ENCODE peak calls at places on chromosomes 16 and 17, in seven cellular contexts. W is neuronal stem cell, A is IMR-90, F is H9, T is H1, E is trophoblast cell, D is mesenchymal stem cell. O is an unnamed sample.

GRCh38 chr17:74859439-74860228 is at the start of gene GRIN2C:
- DNase-seq in W (no peak), A (no peak), F (no peak), T (no peak), E (no peak), D (no peak), O (no peak)

GRCh38 chr16:88561485-88562369 is 8.5 kb upstream of the ZC3H18 start:
- DNase-seq in W (peak), A (peak), F (peak), T (no peak), E (no peak), D (peak), O (peak)

GRCh38 chr17:75077072-75077489 is 10.7 kb upstream of the SLC16A5 start:
- DNase-seq in W (no peak), A (no peak), F (peak), T (no peak), E (no peak), D (no peak), O (no peak)

GRCh38 chr17:27396941-27397340 is 59.3 kb upstream of the KSR1 start:
- DNase-seq in W (no peak), A (peak), F (no peak), T (no peak), E (no peak), D (peak), O (no peak)

GRCh38 chr16:19595043-19595767 is 39.7 kb downstream of the VPS35L start:
- DNase-seq in W (no peak), A (peak), F (no peak), T (no peak), E (peak), D (peak), O (peak)

GRCh38 chr17:68035131-68035522 is 408 bp upstream of the KPNA2 start:
- DNase-seq in W (no peak), A (no peak), F (peak), T (no peak), E (no peak), D (no peak), O (no peak)

GRCh38 chr17:75048396-75048933 is 1.4 kb downstream of the KCTD2 start:
- DNase-seq in W (no peak), A (peak), F (no peak), T (no peak), E (no peak), D (peak), O (no peak)

GRCh38 chr17:49210158-49211029 is at the start of the genes ABI3 and GNGT2:
- DNase-seq in W (no peak), A (peak), F (peak), T (no peak), E (no peak), D (peak), O (peak)

GRCh38 chr16:929227-929669 is 41.5 kb downstream of the LMF1 start:
- DNase-seq in W (no peak), A (no peak), F (peak), T (no peak), E (no peak), D (no peak), O (no peak)

GRCh38 chr16:14117051-14117450 is 45.9 kb downstream of the MRTFB start:
- DNase-seq in W (no peak), A (no peak), F (no peak), T (no peak), E (no peak), D (no peak), O (no peak)

GRCh38 chr16:4404247-4404966 is 12.0 kb downstream of the CORO7 start:
- DNase-seq in W (no peak), A (no peak), F (peak), T (peak), E (peak), D (peak), O (peak)

GRCh38 chr16:58222532-58223316 is 24.8 kb upstream of the CSNK2A2 start:
- DNase-seq in W (no peak), A (peak), F (peak), T (no peak), E (peak), D (peak), O (peak)

GRCh38 chr17:4950757-4951204 is at the start of gene ENO3:
- DNase-seq in W (peak), A (no peak), F (peak), T (no peak), E (no peak), D (no peak), O (peak)

GRCh38 chr16:2842340-2843000 is 12.4 kb downstream of the ZG16B start:
- DNase-seq in W (no peak), A (no peak), F (peak), T (no peak), E (peak), D (no peak), O (peak)

GRCh38 chr17:75345514-75346167 is 56.4 kb upstream of the SLC25A19 start:
- DNase-seq in W (no peak), A (no peak), F (peak), T (no peak), E (no peak), D (no peak), O (peak)

GRCh38 chr16:71930013-71930563 is 34.8 kb downstream of the IST1 start:
- DNase-seq in W (no peak), A (peak), F (no peak), T (no peak), E (no peak), D (no peak), O (no peak)

GRCh38 chr17:35791681-35792350 is 3.6 kb downstream of the MMP28 start:
- DNase-seq in W (no peak), A (no peak), F (no peak), T (no peak), E (no peak), D (no peak), O (no peak)

GRCh38 chr17:74881073-74881472 is 8.3 kb upstream of the FDXR start:
- DNase-seq in W (no peak), A (no peak), F (no peak), T (no peak), E (no peak), D (no peak), O (no peak)

GRCh38 chr17:32516940-32517711 is 30.3 kb downstream of the CDK5R1 start:
- DNase-seq in W (no peak), A (no peak), F (no peak), T (no peak), E (no peak), D (no peak), O (peak)

GRCh38 chr17:77730376-77730775 is 228.1 kb upstream of the TNRC6C start:
- DNase-seq in W (no peak), A (no peak), F (no peak), T (no peak), E (no peak), D (no peak), O (no peak)
- H3K23ac ChIP-seq in W (no peak), A (no peak), F (no peak), T (no peak), E (no peak), D (no peak), O (no peak)

DNA sequence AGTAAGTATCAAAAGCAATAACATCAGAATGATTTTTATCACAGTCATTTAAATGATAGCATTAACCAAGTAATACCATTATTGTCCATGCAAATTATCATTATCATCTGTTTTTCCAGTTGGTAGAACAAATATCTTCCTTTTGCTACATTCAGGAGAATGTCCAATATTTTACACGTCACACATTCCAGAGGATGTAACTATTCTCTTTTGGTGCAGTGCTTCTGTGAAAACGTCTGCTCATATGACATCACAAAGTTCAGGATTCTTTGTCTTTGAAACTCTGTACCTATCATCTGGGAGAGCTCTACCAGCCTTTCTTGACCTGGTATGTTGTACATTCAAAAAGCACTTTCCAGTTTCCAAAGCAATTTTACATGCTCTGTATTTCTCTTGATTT is 40.2 kb upstream of the PITPNM3 start:
- DNase-seq in W (no peak), A (no peak), F (no peak), T (no peak), E (no peak), D (no peak), O (no peak)
- H3K23ac ChIP-seq in W (no peak), A (no peak), F (no peak), T (no peak), E (no peak), D (no peak), O (no peak)

DNA sequence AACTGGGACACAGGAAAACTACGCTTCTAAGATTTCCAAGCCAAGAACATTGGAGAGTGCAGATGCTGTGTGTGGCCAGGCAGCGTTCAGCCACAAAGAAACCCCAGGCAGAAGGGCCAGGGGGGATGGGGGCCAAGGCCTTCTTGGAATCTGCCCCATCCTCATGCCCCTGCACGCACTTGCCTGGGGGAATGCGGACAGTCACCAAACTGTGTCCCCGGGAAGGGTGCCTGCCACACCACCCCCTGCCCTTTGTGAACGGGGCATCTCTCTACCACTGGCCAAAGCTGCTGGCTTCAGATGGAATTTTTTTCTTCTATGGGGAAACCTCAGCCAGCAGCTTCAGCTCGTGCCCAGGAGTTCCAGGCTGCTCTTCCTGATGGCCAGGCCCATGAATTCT is 32.0 kb upstream of the DNAH17 start:
- DNase-seq in W (no peak), A (no peak), F (no peak), T (no peak), E (no peak), D (peak), O (no peak)
- H3K23ac ChIP-seq in W (no peak), A (no peak), F (no peak), T (no peak), E (no peak), D (no peak), O (no peak)

GRCh38 chr16:49009204-49009603 is 272.4 kb downstream of the CBLN1 start:
- DNase-seq in W (no peak), A (no peak), F (no peak), T (no peak), E (no peak), D (no peak), O (peak)

GRCh38 chr16:49010396-49010795 is 271.2 kb downstream of the CBLN1 start:
- DNase-seq in W (no peak), A (no peak), F (no peak), T (no peak), E (no peak), D (no peak), O (no peak)

GRCh38 chr16:49012961-49013726 is 268.5 kb downstream of the CBLN1 start:
- DNase-seq in W (no peak), A (no peak), F (no peak), T (no peak), E (no peak), D (no peak), O (no peak)

GRCh38 chr16:49011807-49012345 is 269.8 kb downstream of the CBLN1 start:
- DNase-seq in W (no peak), A (no peak), F (no peak), T (no peak), E (no peak), D (no peak), O (peak)

GRCh38 chr16:49010879-49011278 is 270.8 kb downstream of the CBLN1 start:
- DNase-seq in W (no peak), A (no peak), F (no peak), T (no peak), E (no peak), D (no peak), O (no peak)
- H3K23ac ChIP-seq in W (no peak), A (no peak), F (no peak), T (no peak), E (no peak), D (no peak), O (no peak)

GRCh38 chr17:82797061-82797460 is 42.8 kb downstream of the ZNF750 start:
- DNase-seq in W (no peak), A (no peak), F (no peak), T (no peak), E (no peak), D (no peak), O (no peak)
- H3K23ac ChIP-seq in W (no peak), A (no peak), F (no peak), T (no peak), E (no peak), D (no peak), O (no peak)

GRCh38 chr17:66248285-66248684 is 19.1 kb upstream of the APOH start:
- DNase-seq in W (no peak), A (no peak), F (no peak), T (no peak), E (no peak), D (no peak), O (no peak)
- H3K23ac ChIP-seq in W (no peak), A (no peak), F (no peak), T (no peak), E (no peak), D (no peak), O (no peak)

GRCh38 chr16:63442246-63442645 is 1406.0 kb upstream of the CDH8 start:
- DNase-seq in W (no peak), A (no peak), F (no peak), T (no peak), E (no peak), D (no peak), O (no peak)
- H3K23ac ChIP-seq in W (no peak), A (no peak), F (no peak), T (no peak), E (no peak), D (no peak), O (no peak)

GRCh38 chr17:54901230-54901847 is 687 bp downstream of the TOM1L1 start:
- DNase-seq in W (no peak), A (peak), F (peak), T (no peak), E (no peak), D (peak), O (peak)
- H3K23ac ChIP-seq in W (no peak), A (peak), F (no peak), T (no peak), E (no peak), D (no peak), O (peak)

DNA sequence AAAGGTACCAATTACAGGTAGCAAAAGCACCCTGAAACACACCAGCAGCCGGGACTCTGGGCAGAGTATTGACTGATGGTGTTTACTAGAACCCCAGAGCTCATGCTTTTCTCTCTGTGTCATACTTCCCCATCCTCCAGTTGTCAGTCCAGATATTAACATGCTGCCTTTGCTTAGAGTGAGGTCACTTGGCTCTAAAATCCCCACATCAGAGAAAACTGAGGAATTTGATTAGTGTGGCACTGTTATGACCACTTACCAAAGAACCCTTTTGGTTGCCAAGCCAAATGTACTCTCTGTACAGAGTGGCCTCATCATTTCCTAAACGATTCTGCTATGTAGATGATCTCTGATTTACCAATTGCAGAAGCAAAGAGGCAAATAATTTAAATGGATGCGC is 80.4 kb downstream of the ABCC12 start:
- DNase-seq in W (no peak), A (peak), F (no peak), T (no peak), E (no peak), D (peak), O (no peak)
- H3K23ac ChIP-seq in W (no peak), A (no peak), F (no peak), T (no peak), E (no peak), D (no peak), O (no peak)

GRCh38 chr17:57326348-57326747 is 70.0 kb downstream of the MSI2 start:
- DNase-seq in W (no peak), A (no peak), F (no peak), T (no peak), E (no peak), D (no peak), O (no peak)

GRCh38 chr17:57326764-57327163 is 70.4 kb downstream of the MSI2 start:
- DNase-seq in W (no peak), A (no peak), F (no peak), T (no peak), E (no peak), D (no peak), O (no peak)

GRCh38 chr17:57324646-57325045 is 68.3 kb downstream of the MSI2 start:
- DNase-seq in W (no peak), A (no peak), F (no peak), T (no peak), E (no peak), D (no peak), O (no peak)

GRCh38 chr17:57324060-57324459 is 67.7 kb downstream of the MSI2 start:
- DNase-seq in W (no peak), A (no peak), F (no peak), T (no peak), E (no peak), D (no peak), O (no peak)

GRCh38 chr17:57323391-57323790 is 67.1 kb downstream of the MSI2 start:
- DNase-seq in W (no peak), A (no peak), F (no peak), T (no peak), E (no peak), D (no peak), O (no peak)
- H3K23ac ChIP-seq in W (no peak), A (no peak), F (no peak), T (no peak), E (no peak), D (no peak), O (no peak)

O was measured in mesendoderm.